ENCODE peak calls at places on chromosomes 12 and 14, in six cellular contexts. One of them, this sample, is unnamed.

GRCh38 chr14:94320243-94320642 is 2.9 kb downstream of the SERPINA6 start:
- DNase-seq in ovary: no peak
- DNase-seq in CD8-positive, alpha-beta memory T cell: no peak
- DNase-seq in mucosa of gallbladder: peak
- DNase-seq in NCI-H82: no peak
- DNase-seq in GM12891: no peak
- DNase-seq in this sample: peak

GRCh38 chr12:124236651-124237050 is 58.2 kb upstream of the RFLNA start:
- DNase-seq in ovary: no peak
- DNase-seq in CD8-positive, alpha-beta memory T cell: no peak
- DNase-seq in mucosa of gallbladder: no peak
- DNase-seq in NCI-H82: no peak
- DNase-seq in GM12891: no peak
- DNase-seq in this sample: peak

GRCh38 chr14:34147461-34147860 is 196.6 kb upstream of the EGLN3 start:
- DNase-seq in ovary: no peak
- DNase-seq in CD8-positive, alpha-beta memory T cell: no peak
- DNase-seq in mucosa of gallbladder: no peak
- DNase-seq in NCI-H82: no peak
- DNase-seq in GM12891: no peak
- DNase-seq in this sample: no peak

GRCh38 chr12:62629413-62629812 is 162.8 kb downstream of the MON2 start:
- DNase-seq in ovary: no peak
- DNase-seq in CD8-positive, alpha-beta memory T cell: no peak
- DNase-seq in mucosa of gallbladder: no peak
- DNase-seq in NCI-H82: no peak
- DNase-seq in GM12891: no peak
- DNase-seq in this sample: no peak

GRCh38 chr12:34598851-34599529 is 576.7 kb downstream of the ALG10 start:
- DNase-seq in ovary: no peak
- DNase-seq in CD8-positive, alpha-beta memory T cell: no peak
- DNase-seq in mucosa of gallbladder: no peak
- DNase-seq in NCI-H82: no peak
- DNase-seq in GM12891: no peak
- DNase-seq in this sample: no peak

GRCh38 chr14:102078344-102078743 is 8.5 kb downstream of the HSP90AA1 start:
- DNase-seq in ovary: no peak
- DNase-seq in CD8-positive, alpha-beta memory T cell: no peak
- DNase-seq in mucosa of gallbladder: no peak
- DNase-seq in NCI-H82: peak
- DNase-seq in GM12891: no peak
- DNase-seq in this sample: no peak

GRCh38 chr14:96221109-96221650 is 16.5 kb downstream of the BDKRB2 start:
- DNase-seq in ovary: no peak
- DNase-seq in CD8-positive, alpha-beta memory T cell: no peak
- DNase-seq in mucosa of gallbladder: no peak
- DNase-seq in NCI-H82: no peak
- DNase-seq in GM12891: no peak
- DNase-seq in this sample: no peak

GRCh38 chr12:31605531-31605930 is 14.6 kb upstream of the DENND5B start:
- DNase-seq in ovary: no peak
- DNase-seq in CD8-positive, alpha-beta memory T cell: no peak
- DNase-seq in mucosa of gallbladder: no peak
- DNase-seq in NCI-H82: peak
- DNase-seq in GM12891: no peak
- DNase-seq in this sample: no peak

GRCh38 chr12:27277846-27278260 is 33.8 kb downstream of the STK38L start:
- DNase-seq in ovary: no peak
- DNase-seq in CD8-positive, alpha-beta memory T cell: no peak
- DNase-seq in mucosa of gallbladder: peak
- DNase-seq in NCI-H82: peak
- DNase-seq in GM12891: no peak
- DNase-seq in this sample: no peak

GRCh38 chr12:67456281-67456918 is 187.2 kb downstream of the CAND1 start:
- DNase-seq in ovary: peak
- DNase-seq in CD8-positive, alpha-beta memory T cell: no peak
- DNase-seq in mucosa of gallbladder: no peak
- DNase-seq in NCI-H82: peak
- DNase-seq in GM12891: no peak
- DNase-seq in this sample: no peak

GRCh38 chr14:23294734-23295561 is 7.7 kb downstream of the PPP1R3E start:
- DNase-seq in ovary: no peak
- DNase-seq in CD8-positive, alpha-beta memory T cell: peak
- DNase-seq in mucosa of gallbladder: peak
- DNase-seq in NCI-H82: peak
- DNase-seq in GM12891: no peak
- DNase-seq in this sample: no peak

GRCh38 chr12:58907326-58907855 is 12.9 kb downstream of the LRIG3 start:
- DNase-seq in ovary: peak
- DNase-seq in CD8-positive, alpha-beta memory T cell: no peak
- DNase-seq in mucosa of gallbladder: no peak
- DNase-seq in NCI-H82: no peak
- DNase-seq in GM12891: no peak
- DNase-seq in this sample: no peak

GRCh38 chr14:71438684-71439083 is 493.5 kb upstream of the RGS6 start:
- DNase-seq in ovary: no peak
- DNase-seq in CD8-positive, alpha-beta memory T cell: no peak
- DNase-seq in mucosa of gallbladder: no peak
- DNase-seq in NCI-H82: no peak
- DNase-seq in GM12891: no peak
- DNase-seq in this sample: no peak

GRCh38 chr12:120955232-120955631 is 23.1 kb upstream of the HNF1A start:
- DNase-seq in ovary: no peak
- DNase-seq in CD8-positive, alpha-beta memory T cell: no peak
- DNase-seq in mucosa of gallbladder: no peak
- DNase-seq in NCI-H82: peak
- DNase-seq in GM12891: no peak
- DNase-seq in this sample: no peak

GRCh38 chr14:89690139-89690538 is 264.4 kb downstream of the EFCAB11 start:
- DNase-seq in ovary: no peak
- DNase-seq in CD8-positive, alpha-beta memory T cell: no peak
- DNase-seq in mucosa of gallbladder: no peak
- DNase-seq in NCI-H82: no peak
- DNase-seq in GM12891: no peak
- DNase-seq in this sample: no peak

GRCh38 chr12:109115758-109116610 is at the start of gene ACACB:
- DNase-seq in ovary: peak
- DNase-seq in CD8-positive, alpha-beta memory T cell: no peak
- DNase-seq in mucosa of gallbladder: peak
- DNase-seq in NCI-H82: no peak
- DNase-seq in GM12891: no peak
- DNase-seq in this sample: peak

GRCh38 chr12:82817368-82817767 is 130.7 kb downstream of the TMTC2 start:
- DNase-seq in ovary: no peak
- DNase-seq in CD8-positive, alpha-beta memory T cell: no peak
- DNase-seq in mucosa of gallbladder: no peak
- DNase-seq in NCI-H82: no peak
- DNase-seq in GM12891: no peak
- DNase-seq in this sample: no peak

GRCh38 chr14:59313063-59314018 is 124.9 kb downstream of the DAAM1 start:
- DNase-seq in ovary: no peak
- DNase-seq in CD8-positive, alpha-beta memory T cell: no peak
- DNase-seq in mucosa of gallbladder: no peak
- DNase-seq in NCI-H82: no peak
- DNase-seq in GM12891: no peak
- DNase-seq in this sample: no peak

GRCh38 chr12:54603173-54603814 is 14.8 kb upstream of the PPP1R1A start:
- DNase-seq in ovary: peak
- DNase-seq in CD8-positive, alpha-beta memory T cell: peak
- DNase-seq in mucosa of gallbladder: peak
- DNase-seq in NCI-H82: peak
- DNase-seq in GM12891: peak
- DNase-seq in this sample: peak

GRCh38 chr12:22101749-22102243 is 55.8 kb downstream of the CMAS start:
- DNase-seq in ovary: no peak
- DNase-seq in CD8-positive, alpha-beta memory T cell: no peak
- DNase-seq in mucosa of gallbladder: no peak
- DNase-seq in NCI-H82: no peak
- DNase-seq in GM12891: no peak
- DNase-seq in this sample: peak

GRCh38 chr12:122395319-122395718 is 27.1 kb downstream of the CLIP1 start:
- DNase-seq in ovary: no peak
- DNase-seq in CD8-positive, alpha-beta memory T cell: no peak
- DNase-seq in mucosa of gallbladder: no peak
- DNase-seq in NCI-H82: no peak
- DNase-seq in GM12891: no peak
- DNase-seq in this sample: no peak

GRCh38 chr14:91241848-91242247 is 2.7 kb downstream of the GPR68 start:
- DNase-seq in ovary: no peak
- DNase-seq in CD8-positive, alpha-beta memory T cell: no peak
- DNase-seq in mucosa of gallbladder: no peak
- DNase-seq in NCI-H82: no peak
- DNase-seq in GM12891: no peak
- DNase-seq in this sample: no peak

GRCh38 chr12:2138871-2139308 is 86.1 kb downstream of the CACNA1C start:
- DNase-seq in ovary: no peak
- DNase-seq in CD8-positive, alpha-beta memory T cell: no peak
- DNase-seq in mucosa of gallbladder: no peak
- DNase-seq in NCI-H82: peak
- DNase-seq in GM12891: no peak
- DNase-seq in this sample: peak

GRCh38 chr14:73795974-73796373 is 55.7 kb upstream of the PTGR2 start:
- DNase-seq in ovary: no peak
- DNase-seq in CD8-positive, alpha-beta memory T cell: no peak
- DNase-seq in mucosa of gallbladder: peak
- DNase-seq in NCI-H82: no peak
- DNase-seq in GM12891: no peak
- DNase-seq in this sample: peak

GRCh38 chr14:100661340-100661712 is 65.4 kb upstream of the DLK1 start:
- DNase-seq in ovary: peak
- DNase-seq in CD8-positive, alpha-beta memory T cell: no peak
- DNase-seq in mucosa of gallbladder: no peak
- DNase-seq in NCI-H82: no peak
- DNase-seq in GM12891: no peak
- DNase-seq in this sample: no peak

GRCh38 chr12:62720661-62721330 is 214.2 kb downstream of the PPM1H start:
- DNase-seq in ovary: no peak
- DNase-seq in CD8-positive, alpha-beta memory T cell: no peak
- DNase-seq in mucosa of gallbladder: peak
- DNase-seq in NCI-H82: peak
- DNase-seq in GM12891: no peak
- DNase-seq in this sample: no peak

GRCh38 chr12:16603916-16604575 is 1.9 kb downstream of the LMO3 start:
- DNase-seq in ovary: no peak
- DNase-seq in CD8-positive, alpha-beta memory T cell: no peak
- DNase-seq in mucosa of gallbladder: no peak
- DNase-seq in NCI-H82: peak
- DNase-seq in GM12891: no peak
- DNase-seq in this sample: no peak

GRCh38 chr12:1131811-1132224 is 140.8 kb downstream of the ERC1 start:
- DNase-seq in ovary: no peak
- DNase-seq in CD8-positive, alpha-beta memory T cell: no peak
- DNase-seq in mucosa of gallbladder: no peak
- DNase-seq in NCI-H82: no peak
- DNase-seq in GM12891: no peak
- DNase-seq in this sample: peak

GRCh38 chr14:46250113-46250703 is 401.4 kb downstream of the RPL10L start:
- DNase-seq in ovary: no peak
- DNase-seq in CD8-positive, alpha-beta memory T cell: no peak
- DNase-seq in mucosa of gallbladder: no peak
- DNase-seq in NCI-H82: peak
- DNase-seq in GM12891: no peak
- DNase-seq in this sample: no peak